ENCODE peak calls at places on chromosome 2, in ten cellular contexts. H is kidney; I is gastrocnemius medialis; U is AG10803; T is OCI-LY7; Q is left lung; V is tibial artery; B is fibroblast of villous mesenchyme; Y is colonic mucosa; J is CD8-positive, alpha-beta T cell. R is an unnamed sample.
A peak's percentile ranks its signal among the peaks of the same experiment; 100 is the strongest.

GRCh38 chr2:8234253-8234652 is 447.6 kb upstream of the ID2 start:
- DNase-seq in J (no peak), B (no peak), Q (no peak), Y (no peak), U (no peak), H (no peak), I (peak; percentile 38), V (no peak), T (peak; percentile 84), R (no peak)

GRCh38 chr2:200637886-200638285 is 52.1 kb downstream of the AOX1 start:
- DNase-seq in B (no peak), U (no peak), H (no peak), I (no peak), V (no peak), Q (no peak), J (no peak), T (no peak), Y (no peak), R (no peak)

GRCh38 chr2:46163804-46164569 is 133.2 kb upstream of the EPAS1 start:
- DNase-seq in H (no peak), V (no peak), U (peak; percentile 25), J (no peak), B (no peak), Q (no peak), Y (peak; percentile 54), T (no peak), I (no peak), R (peak; percentile 43)

GRCh38 chr2:160614391-160614790 is 120.8 kb upstream of the RBMS1 start:
- DNase-seq in H (no peak), Q (no peak), J (no peak), V (no peak), Y (no peak), I (no peak), T (no peak), U (no peak), B (peak; percentile 44), R (no peak)

GRCh38 chr2:16096962-16097361 is 156.6 kb downstream of the MYCN start:
- DNase-seq in Y (no peak), J (no peak), H (no peak), B (no peak), I (no peak), V (no peak), U (no peak), Q (no peak), T (no peak), R (no peak)

GRCh38 chr2:120220756-120221155 is 2.4 kb downstream of the TMEM185B start:
- DNase-seq in J (no peak), V (no peak), T (no peak), Q (no peak), B (no peak), U (no peak), H (no peak), Y (no peak), I (no peak), R (no peak)

GRCh38 chr2:5991305-5991968 is 299.3 kb downstream of the SOX11 start:
- DNase-seq in Y (no peak), H (no peak), U (no peak), T (no peak), Q (no peak), J (no peak), V (no peak), I (no peak), B (no peak), R (no peak)

GRCh38 chr2:121831841-121832240 is 76.4 kb downstream of the TSN start:
- DNase-seq in J (no peak), U (peak; percentile 4), I (peak; percentile 49), T (no peak), H (no peak), V (no peak), B (no peak), Y (no peak), Q (no peak), R (no peak)

GRCh38 chr2:65185012-65185411 is 42.6 kb upstream of the ACTR2 start:
- DNase-seq in H (no peak), B (no peak), T (no peak), Y (no peak), J (no peak), U (no peak), Q (no peak), V (no peak), I (no peak), R (no peak)

GRCh38 chr2:212052412-212053159 is 486.0 kb downstream of the ERBB4 start:
- DNase-seq in J (no peak), V (no peak), I (no peak), B (no peak), U (no peak), T (no peak), H (no peak), Y (no peak), Q (no peak), R (no peak)

GRCh38 chr2:59217360-59217759 is 976.2 kb upstream of the FANCL start:
- DNase-seq in T (no peak), I (no peak), Y (no peak), B (no peak), Q (no peak), V (no peak), U (no peak), J (no peak), H (no peak), R (no peak)
- H3K4me3 ChIP-seq in T (no peak overlapping the region), I (no peak overlapping the region), Y (no peak overlapping the region), B (no peak overlapping the region), Q (no peak overlapping the region), V (no peak overlapping the region), U (no peak overlapping the region), J (no peak overlapping the region), H (no peak overlapping the region), R (no peak overlapping the region)

GRCh38 chr2:197848602-197849001 is 44.2 kb downstream of the PLCL1 start:
- DNase-seq in T (no peak), B (no peak), I (no peak), Q (no peak), H (no peak), V (no peak), Y (no peak), J (no peak), U (no peak), R (no peak)

GRCh38 chr2:197846789-197847188 is 42.4 kb downstream of the PLCL1 start:
- DNase-seq in Y (no peak), I (no peak), T (no peak), B (no peak), U (peak; percentile 42), J (no peak), H (no peak), V (no peak), Q (no peak), R (no peak)

GRCh38 chr2:197846120-197846519 is 41.7 kb downstream of the PLCL1 start:
- DNase-seq in U (no peak), J (no peak), Y (no peak), Q (no peak), I (no peak), H (no peak), T (no peak), V (no peak), B (no peak), R (no peak)

GRCh38 chr2:197850882-197851281 is 46.5 kb downstream of the PLCL1 start:
- DNase-seq in Y (no peak), V (no peak), B (peak; percentile 27), H (no peak), I (no peak), U (no peak), Q (no peak), T (no peak), J (no peak), R (no peak)

GRCh38 chr2:197847666-197848401 is 43.4 kb downstream of the PLCL1 start:
- DNase-seq in J (no peak), H (no peak), Y (no peak), Q (no peak), U (no peak), I (no peak), B (no peak), T (no peak), V (no peak), R (no peak)
- H3K4me3 ChIP-seq in J (no peak overlapping the region), H (no peak overlapping the region), Y (no peak overlapping the region), Q (no peak overlapping the region), U (no peak overlapping the region), I (no peak overlapping the region), B (no peak overlapping the region), T (no peak overlapping the region), V (no peak overlapping the region), R (no peak overlapping the region)

GRCh38 chr2:203714112-203714511 is 7.7 kb downstream of the CD28 start:
- DNase-seq in Q (no peak), B (no peak), Y (peak; percentile 34), J (no peak), V (no peak), U (no peak), I (no peak), H (no peak), T (no peak), R (no peak)
- H3K4me3 ChIP-seq in Q (no peak overlapping the region), B (no peak overlapping the region), Y (no peak overlapping the region), J (no peak overlapping the region), V (no peak overlapping the region), U (no peak overlapping the region), I (no peak overlapping the region), H (no peak overlapping the region), T (no peak overlapping the region), R (no peak overlapping the region)

GRCh38 chr2:231668981-231669380 is 39.3 kb upstream of the PTMA start:
- DNase-seq in H (no peak), U (no peak), Q (no peak), J (no peak), I (no peak), T (no peak), Y (no peak), B (no peak), V (no peak), R (no peak)

GRCh38 chr2:231667096-231667427 is 41.3 kb upstream of the PTMA start:
- DNase-seq in Y (no peak), U (no peak), B (no peak), Q (no peak), J (no peak), T (no peak), V (no peak), H (no peak), I (no peak), R (no peak)

GRCh38 chr2:231666171-231667095 is 41.9 kb upstream of the PTMA start:
- DNase-seq in J (no peak), B (peak; percentile 96), Q (peak; percentile 97), V (peak; percentile 99), Y (peak; percentile 97), U (peak; percentile 96), T (peak; percentile 68), I (peak; percentile 98), H (peak; percentile 99), R (peak; percentile 97)

GRCh38 chr2:231665208-231665921 is 43.0 kb upstream of the PTMA start:
- DNase-seq in U (no peak), J (no peak), Q (no peak), T (no peak), B (no peak), V (no peak), Y (no peak), H (no peak), I (no peak), R (no peak)

GRCh38 chr2:231667497-231667896 is 40.8 kb upstream of the PTMA start:
- DNase-seq in U (no peak), Q (no peak), B (no peak), Y (peak; percentile 66), I (no peak), V (no peak), J (no peak), T (peak; percentile 33), H (no peak), R (peak; percentile 55)
- H3K4me3 ChIP-seq in U (no peak overlapping the region), Q (no peak overlapping the region), B (no peak overlapping the region), Y (peak overlapping the region; percentile 32), I (peak overlapping the region; percentile 69), V (peak overlapping the region; percentile 55), J (no peak overlapping the region), T (peak overlapping the region; percentile 48), H (peak overlapping the region; percentile 65), R (peak overlapping the region; percentile 37)

R was measured in transverse colon.